ENCODE peak calls at places on chromosomes 5 and 9, in four cellular contexts. S, B, N and Z are unnamed samples.

GRCh38 chr5:93831449-93831848 is 90.0 kb upstream of the POU5F2 start:
- DNase-seq in S (peak), B (peak), N (no peak), Z (no peak)

GRCh38 chr5:81838307-81838906 is 87.5 kb upstream of the SSBP2 start:
- DNase-seq in S (peak), B (peak), N (no peak), Z (no peak)

GRCh38 chr5:74945561-74946165 is 79.5 kb upstream of the FAM169A start:
- DNase-seq in S (no peak), B (no peak), N (no peak), Z (no peak)

GRCh38 chr5:12876541-12877298 is 972.5 kb upstream of the CTNND2 start:
- DNase-seq in S (no peak), B (no peak), N (no peak), Z (no peak)

GRCh38 chr9:131475956-131476776 is 26.6 kb upstream of the POMT1 start:
- DNase-seq in S (no peak), B (no peak), N (no peak), Z (no peak)

GRCh38 chr5:176653401-176653800 is 6.1 kb downstream of the TSPAN17 start:
- DNase-seq in S (no peak), B (peak), N (no peak), Z (no peak)

GRCh38 chr9:126117631-126118030 is 209.0 kb upstream of the MVB12B start:
- DNase-seq in S (no peak), B (no peak), N (no peak), Z (no peak)

GRCh38 chr5:31626156-31626555 is 12.8 kb upstream of the PDZD2 start:
- DNase-seq in S (no peak), B (no peak), N (no peak), Z (no peak)

GRCh38 chr5:33166971-33167370 is 273.8 kb upstream of the TARS1 start:
- DNase-seq in S (no peak), B (no peak), N (no peak), Z (no peak)

GRCh38 chr9:79707589-79707988 is 135.8 kb downstream of the TLE4 start:
- DNase-seq in S (no peak), B (no peak), N (no peak), Z (no peak)

GRCh38 chr5:72465601-72466563 is 41.3 kb downstream of the ZNF366 start:
- DNase-seq in S (no peak), B (peak), N (no peak), Z (no peak)

GRCh38 chr5:53302524-53302923 is 177.9 kb upstream of the FST start:
- DNase-seq in S (no peak), B (peak), N (no peak), Z (no peak)

GRCh38 chr5:43191740-43192557 is at the start of gene NIM1K:
- DNase-seq in S (peak), B (peak), N (peak), Z (peak)

GRCh38 chr9:84711936-84712335 is 42.4 kb downstream of the NTRK2 start:
- DNase-seq in S (peak), B (no peak), N (peak), Z (no peak)

GRCh38 chr5:172897691-172898512 is 61.3 kb upstream of the RPL26L1 start:
- DNase-seq in S (peak), B (peak), N (no peak), Z (no peak)

GRCh38 chr5:180470966-180471582 is 23.1 kb upstream of the CNOT6 start:
- DNase-seq in S (peak), B (peak), N (no peak), Z (peak)

GRCh38 chr5:89735108-89735507 is 674.4 kb downstream of the CETN3 start:
- DNase-seq in S (no peak), B (no peak), N (no peak), Z (no peak)

GRCh38 chr9:93297659-93298497 is 113.9 kb downstream of the WNK2 start:
- DNase-seq in S (no peak), B (no peak), N (no peak), Z (no peak)

GRCh38 chr5:113330533-113331200 is 104.1 kb downstream of the TSSK1B start:
- DNase-seq in S (peak), B (peak), N (no peak), Z (no peak)
- TF ChIP-seq CTCF in S (peak), B (peak), N (no peak), Z (peak)

GRCh38 chr9:121328476-121328875 is 41.6 kb downstream of the STOM start:
- DNase-seq in S (no peak), B (no peak), N (no peak), Z (no peak)

GRCh38 chr9:121326130-121326838 is 43.8 kb downstream of the STOM start:
- DNase-seq in S (peak), B (peak), N (peak), Z (no peak)

GRCh38 chr9:121331549-121331948 is 38.5 kb downstream of the STOM start:
- DNase-seq in S (no peak), B (no peak), N (no peak), Z (no peak)

GRCh38 chr9:121326924-121327613 is 43.0 kb downstream of the STOM start:
- DNase-seq in S (no peak), B (no peak), N (no peak), Z (no peak)

DNA sequence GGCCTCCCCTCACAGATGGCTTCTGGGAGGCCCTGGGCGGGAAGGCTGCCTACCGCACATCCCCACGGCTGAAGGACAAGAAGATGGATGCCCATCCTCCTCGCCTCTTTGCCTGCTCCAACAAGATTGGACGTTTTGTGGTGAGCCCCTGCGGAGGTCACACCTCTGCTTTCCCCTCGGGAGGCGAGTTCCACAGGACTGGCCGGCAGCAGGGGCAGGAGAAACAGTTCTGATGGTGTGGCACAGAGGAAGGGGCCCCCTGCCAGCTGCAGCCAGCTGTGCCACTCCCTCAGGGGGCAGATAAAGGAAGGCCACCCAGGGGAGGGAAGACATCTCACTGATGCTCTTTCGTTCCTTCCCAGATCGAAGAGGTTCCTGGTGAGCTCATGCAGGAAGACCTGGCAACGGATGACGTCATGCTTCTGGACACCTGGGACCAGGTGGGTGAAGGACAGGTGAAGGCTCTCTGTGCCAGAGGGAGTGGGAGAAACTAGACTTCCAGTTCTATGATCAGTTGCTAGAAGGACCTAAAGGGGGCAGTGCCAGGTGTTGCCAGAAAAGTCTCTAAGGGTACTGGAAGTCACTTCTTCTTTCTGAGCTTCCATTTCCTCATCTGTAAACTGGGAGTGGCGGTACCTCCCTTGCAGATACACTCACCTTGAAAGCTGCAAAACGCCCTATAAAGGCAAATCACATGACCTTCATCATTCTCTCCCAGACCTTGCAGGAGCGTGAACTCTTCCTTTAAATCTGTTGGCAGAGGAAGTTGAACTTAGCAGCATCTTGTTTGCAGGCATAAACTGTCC is 41.0 kb downstream of the STOM start:
- DNase-seq in S (no peak), B (no peak), N (no peak), Z (no peak)
- TF ChIP-seq CTCF in S (no peak), B (no peak), N (no peak), Z (no peak)

GRCh38 chr9:87148391-87149237 is 201.3 kb upstream of the GAS1 start:
- DNase-seq in S (peak), B (peak), N (peak), Z (peak)
- TF ChIP-seq CTCF in S (no peak), B (peak), N (no peak), Z (no peak)

DNA sequence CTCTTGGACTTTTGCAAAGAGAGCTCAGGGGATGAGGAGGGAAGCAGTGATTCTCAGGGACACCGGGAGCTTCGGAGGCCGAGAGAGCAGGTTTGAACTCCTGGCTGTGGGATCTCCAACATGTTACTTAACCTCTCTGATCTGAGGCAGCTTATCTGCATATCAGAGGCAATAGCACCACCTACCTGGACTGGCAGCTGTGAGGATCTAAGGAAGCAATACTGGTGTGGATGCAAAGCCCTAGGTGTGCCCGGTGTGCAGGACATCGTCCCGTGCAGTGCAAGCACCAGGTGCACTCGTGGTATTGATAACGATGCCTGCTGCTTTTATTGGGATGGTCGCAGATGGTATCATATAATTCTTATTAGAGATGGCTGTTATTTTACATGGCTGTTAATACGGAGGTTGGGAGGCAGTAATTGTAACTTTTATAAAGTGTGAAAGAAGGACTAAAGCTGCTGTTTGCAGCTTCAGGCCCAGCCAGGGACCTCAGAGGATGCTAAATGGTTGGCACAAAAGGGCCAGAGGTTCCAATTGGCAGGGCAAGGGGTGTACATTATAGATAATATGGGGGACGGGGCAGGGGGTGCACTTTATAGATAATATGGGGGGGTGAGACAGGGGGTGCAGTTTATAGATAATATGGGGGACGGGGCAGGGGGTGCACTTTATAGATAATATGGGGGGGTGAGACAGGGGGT is 14.9 kb downstream of the COL5A1 start:
- DNase-seq in S (peak), B (no peak), N (no peak), Z (no peak)
- TF ChIP-seq CTCF in S (peak), B (peak), N (no peak), Z (no peak)

GRCh38 chr5:1666812-1667588 is 132.6 kb downstream of the MRPL36 start:
- DNase-seq in S (peak), B (no peak), N (no peak), Z (peak)
- TF ChIP-seq CTCF in S (peak), B (peak), N (peak), Z (peak)

GRCh38 chr9:136784249-136784996 is 6.7 kb upstream of the TMEM141 start:
- DNase-seq in S (peak), B (no peak), N (no peak), Z (no peak)
- TF ChIP-seq CTCF in S (peak), B (peak), N (peak), Z (peak)

DNA sequence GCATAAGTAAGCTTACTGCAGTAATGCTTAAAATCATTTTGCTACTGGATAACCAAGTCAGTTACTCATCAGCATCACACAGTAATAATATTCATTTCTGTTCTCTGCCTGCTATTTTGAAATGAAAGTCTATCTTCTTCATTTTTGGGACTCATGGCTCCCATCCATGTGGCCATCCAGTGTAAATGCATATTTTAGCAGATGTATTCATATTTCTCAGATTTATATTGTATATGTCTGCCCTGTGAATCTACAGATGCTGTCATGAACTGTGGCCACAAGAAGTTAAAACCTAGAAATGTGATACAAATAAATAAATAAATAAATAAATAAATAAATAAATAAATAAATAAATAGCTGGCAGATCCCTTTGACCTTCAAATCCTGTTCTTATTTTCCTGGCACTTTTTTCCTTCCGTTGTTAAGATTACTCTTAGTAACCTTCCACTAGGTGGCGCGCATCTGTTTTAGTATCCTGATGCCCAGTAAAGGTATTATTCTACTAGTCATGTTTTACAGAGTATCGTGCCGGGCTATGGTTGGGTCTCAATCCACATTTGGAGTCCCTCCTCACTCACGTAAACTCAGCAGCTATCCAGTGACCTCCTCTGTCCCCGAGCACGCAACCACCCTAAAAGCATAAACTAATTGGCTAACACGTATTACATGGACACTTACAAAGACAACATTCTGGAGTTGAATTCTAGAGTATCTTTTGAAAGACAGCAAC is 79.2 kb upstream of the IL7R start:
- DNase-seq in S (peak), B (peak), N (peak), Z (peak)
- TF ChIP-seq CTCF in S (peak), B (peak), N (peak), Z (peak)

GRCh38 chr5:55534436-55535198 is at the start of gene PLPP1:
- DNase-seq in S (peak), B (peak), N (peak), Z (peak)
- TF ChIP-seq CTCF in S (peak), B (no peak), N (no peak), Z (no peak)

GRCh38 chr5:96590796-96591195 is 71.4 kb upstream of the CAST start:
- DNase-seq in S (no peak), B (no peak), N (no peak), Z (no peak)

GRCh38 chr5:96601200-96601599 is 61.0 kb upstream of the CAST start:
- DNase-seq in S (no peak), B (no peak), N (no peak), Z (no peak)

GRCh38 chr5:96597441-96598020 is 64.6 kb upstream of the CAST start:
- DNase-seq in S (no peak), B (peak), N (no peak), Z (no peak)

GRCh38 chr5:96595300-96596090 is 66.7 kb upstream of the CAST start:
- DNase-seq in S (peak), B (no peak), N (no peak), Z (no peak)
- TF ChIP-seq CTCF in S (no peak), B (peak), N (no peak), Z (peak)